ENCODE peak calls at places on chromosomes 13 and 19, in seven cellular contexts. Y is K562, E is SK-N-SH, S is GM12892, R is GM12878, G is H1, N is HepG2. F is an unnamed sample.

GRCh38 chr13:23637813-23638212 is 67.6 kb downstream of the TNFRSF19 start:
- DNase-seq in Y (no peak), E (no peak), S (no peak), R (no peak), G (no peak), N (no peak), F (no peak)

GRCh38 chr19:33426621-33427475 is 53.3 kb downstream of the CEBPG start:
- DNase-seq in Y (no peak), E (no peak), S (no peak), R (no peak), G (no peak), N (no peak), F (no peak)

GRCh38 chr19:28940751-28941500 is 272.0 kb downstream of the UQCRFS1 start:
- DNase-seq in Y (no peak), E (no peak), S (no peak), R (no peak), G (no peak), N (no peak), F (no peak)

GRCh38 chr13:23160241-23161175 is 20.3 kb upstream of the SGCG start:
- DNase-seq in Y (no peak), E (no peak), S (no peak), R (no peak), G (peak), N (no peak), F (peak)

GRCh38 chr13:83906240-83906820 is 24.1 kb upstream of the SLITRK1 start:
- DNase-seq in Y (no peak), E (no peak), S (no peak), R (no peak), G (no peak), N (no peak), F (no peak)

GRCh38 chr19:29753190-29753933 is 38.3 kb upstream of the C19orf12 start:
- DNase-seq in Y (peak), E (no peak), S (no peak), R (no peak), G (no peak), N (no peak), F (no peak)

GRCh38 chr19:10408511-10409291 is 5.4 kb upstream of the CDC37 start:
- DNase-seq in Y (no peak), E (peak), S (no peak), R (no peak), G (no peak), N (no peak), F (no peak)

GRCh38 chr13:109945206-109945960 is 159.0 kb upstream of the IRS2 start:
- DNase-seq in Y (no peak), E (no peak), S (no peak), R (no peak), G (no peak), N (no peak), F (no peak)

GRCh38 chr13:71260246-71260645 is 606.8 kb downstream of the DACH1 start:
- DNase-seq in Y (no peak), E (no peak), S (no peak), R (no peak), G (no peak), N (no peak), F (no peak)

GRCh38 chr19:43784981-43785808 is 4.4 kb upstream of the KCNN4 start:
- DNase-seq in Y (peak), E (peak), S (no peak), R (no peak), G (peak), N (peak), F (no peak)

GRCh38 chr13:58994077-58994476 is 1169.7 kb downstream of the DIAPH3 start:
- DNase-seq in Y (no peak), E (peak), S (no peak), R (no peak), G (no peak), N (no peak), F (no peak)

GRCh38 chr19:53333071-53333465 is 481 bp upstream of the ZNF845 start:
- DNase-seq in Y (peak), E (peak), S (no peak), R (no peak), G (no peak), N (no peak), F (no peak)

GRCh38 chr19:6250909-6251308 is 28.9 kb downstream of the MLLT1 start:
- DNase-seq in Y (no peak), E (no peak), S (no peak), R (no peak), G (no peak), N (no peak), F (no peak)

GRCh38 chr19:14479985-14480694 is 5.0 kb upstream of the PTGER1 start:
- DNase-seq in Y (peak), E (peak), S (peak), R (no peak), G (peak), N (no peak), F (peak)

GRCh38 chr19:42465827-42466280 is 23.1 kb upstream of the CXCL17 start:
- DNase-seq in Y (no peak), E (no peak), S (peak), R (peak), G (no peak), N (no peak), F (peak)

GRCh38 chr19:1105217-1105872 is 1.6 kb downstream of the GPX4 start:
- DNase-seq in Y (no peak), E (no peak), S (no peak), R (no peak), G (no peak), N (no peak), F (no peak)

GRCh38 chr13:31054632-31055031 is 107.1 kb downstream of the HSPH1 start:
- DNase-seq in Y (no peak), E (no peak), S (no peak), R (no peak), G (no peak), N (no peak), F (no peak)

GRCh38 chr19:2080336-2080988 is 15.7 kb downstream of the MOB3A start:
- DNase-seq in Y (no peak), E (peak), S (no peak), R (no peak), G (no peak), N (no peak), F (no peak)

GRCh38 chr13:110797230-110797877 is 83.9 kb downstream of the ING1 start:
- DNase-seq in Y (no peak), E (no peak), S (no peak), R (no peak), G (no peak), N (no peak), F (no peak)

GRCh38 chr13:92657565-92657964 is 569.0 kb upstream of the GPC6 start:
- DNase-seq in Y (no peak), E (no peak), S (no peak), R (no peak), G (no peak), N (no peak), F (no peak)

GRCh38 chr19:36140289-36141038 is 598 bp downstream of the CAPNS1 start:
- DNase-seq in Y (peak), E (peak), S (peak), R (no peak), G (peak), N (peak), F (peak)

GRCh38 chr19:590396-590745 is 690 bp downstream of the HCN2 start:
- DNase-seq in Y (peak), E (peak), S (no peak), R (no peak), G (no peak), N (no peak), F (no peak)

GRCh38 chr13:95956589-95957148 is 96.5 kb downstream of the UGGT2 start:
- DNase-seq in Y (peak), E (no peak), S (no peak), R (peak), G (no peak), N (no peak), F (no peak)

GRCh38 chr19:3343619-3344502 is 22.5 kb upstream of the NFIC start:
- DNase-seq in Y (peak), E (peak), S (peak), R (no peak), G (no peak), N (peak), F (peak)
- TF ChIP-seq TAF1 in Y (no peak), E (no peak), S (no peak), R (no peak), G (no peak), N (no peak), F (no peak)

GRCh38 chr13:46698015-46698414 is 98.9 kb downstream of the ESD start:
- DNase-seq in Y (no peak), E (no peak), S (no peak), R (no peak), G (no peak), N (no peak), F (no peak)
- TF ChIP-seq POLR2AphosphoS5 in Y (no peak), E (no peak), S (no peak), R (no peak), G (no peak), N (no peak), F (no peak)

DNA sequence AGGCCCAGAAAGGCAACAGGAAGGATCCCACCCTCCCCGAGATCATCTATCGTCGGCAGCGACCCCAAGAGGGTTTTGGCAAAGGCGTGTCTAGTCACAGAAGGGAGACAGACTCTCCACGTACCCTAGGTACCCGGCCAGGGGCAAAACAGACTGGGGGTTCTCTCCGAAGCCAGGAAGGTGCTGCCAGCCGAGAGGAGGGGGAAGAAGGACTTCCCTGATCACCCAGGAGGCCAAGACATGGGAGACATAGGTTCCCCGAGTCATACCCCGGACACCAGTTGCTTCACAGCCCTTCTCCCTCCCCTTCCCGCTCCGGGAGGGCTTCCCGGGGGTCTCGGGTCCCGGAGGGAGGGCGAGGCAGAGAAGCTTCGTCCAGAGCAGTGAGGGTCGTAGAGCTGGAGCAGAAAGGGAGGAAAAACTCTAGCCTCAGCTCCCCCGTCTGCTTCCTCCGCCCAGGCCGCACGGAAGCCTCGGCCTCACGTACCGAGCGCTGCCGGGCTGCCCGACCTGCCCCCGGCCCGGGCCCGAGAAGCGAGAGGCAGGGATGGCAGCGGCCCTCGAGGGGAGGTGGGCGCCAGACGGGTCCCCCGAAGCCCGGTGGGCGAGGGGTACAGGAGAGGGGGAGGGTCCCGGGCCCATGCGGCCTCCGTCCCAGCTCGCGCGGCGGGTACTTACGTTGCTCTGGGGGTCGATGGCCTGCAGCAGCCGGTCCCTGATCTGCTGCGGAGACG is 643 bp downstream of the MED26 start:
- DNase-seq in Y (peak), E (peak), S (no peak), R (no peak), G (no peak), N (peak), F (no peak)
- TF ChIP-seq TAF1 in Y (peak), E (no peak), S (peak), R (peak), G (no peak), N (peak), F (no peak)

GRCh38 chr19:55279773-55280643 is at the start of gene HSPBP1:
- DNase-seq in Y (peak), E (peak), S (peak), R (peak), G (peak), N (peak), F (peak)
- TF ChIP-seq POLR2AphosphoS5 in Y (no peak), E (peak), S (peak), R (peak), G (peak), N (peak), F (peak)

GRCh38 chr19:46617566-46618079 is 7.3 kb downstream of the PTGIR start:
- DNase-seq in Y (no peak), E (no peak), S (no peak), R (no peak), G (no peak), N (no peak), F (no peak)

GRCh38 chr19:46618670-46619231 is 6.1 kb downstream of the PTGIR start:
- DNase-seq in Y (peak), E (peak), S (no peak), R (peak), G (no peak), N (no peak), F (no peak)

GRCh38 chr19:46615966-46616365 is 8.9 kb downstream of the PTGIR start:
- DNase-seq in Y (no peak), E (no peak), S (no peak), R (no peak), G (no peak), N (no peak), F (no peak)

GRCh38 chr19:46614114-46614701 is 10.7 kb downstream of the PTGIR start:
- DNase-seq in Y (peak), E (peak), S (no peak), R (no peak), G (peak), N (peak), F (peak)

GRCh38 chr19:46616631-46617322 is 8.1 kb downstream of the PTGIR start:
- DNase-seq in Y (peak), E (peak), S (no peak), R (no peak), G (peak), N (peak), F (no peak)
- TF ChIP-seq TAF1 in Y (no peak), E (no peak), S (no peak), R (no peak), G (no peak), N (no peak), F (no peak)

GRCh38 chr13:96994030-96994848 is at the start of gene OXGR1:
- DNase-seq in Y (peak), E (peak), S (no peak), R (no peak), G (peak), N (no peak), F (no peak)
- TF ChIP-seq POLR2AphosphoS5 in Y (no peak), E (no peak), S (no peak), R (no peak), G (no peak), N (no peak), F (no peak)

GRCh38 chr19:17522988-17523872 is 11.8 kb downstream of the PGLS start:
- DNase-seq in Y (no peak), E (no peak), S (peak), R (peak), G (no peak), N (no peak), F (peak)
- TF ChIP-seq TAF1 in Y (no peak), E (no peak), S (peak), R (peak), G (no peak), N (no peak), F (peak)

GRCh38 chr19:5228490-5228889 is 112.1 kb downstream of the PTPRS start:
- DNase-seq in Y (no peak), E (no peak), S (no peak), R (no peak), G (no peak), N (no peak), F (no peak)

GRCh38 chr19:5222821-5223321 is 117.7 kb downstream of the PTPRS start:
- DNase-seq in Y (no peak), E (no peak), S (no peak), R (no peak), G (no peak), N (no peak), F (no peak)

GRCh38 chr19:5228932-5229777 is 111.5 kb downstream of the PTPRS start:
- DNase-seq in Y (peak), E (no peak), S (no peak), R (no peak), G (no peak), N (no peak), F (no peak)

GRCh38 chr19:5224480-5224879 is 116.1 kb downstream of the PTPRS start:
- DNase-seq in Y (no peak), E (no peak), S (no peak), R (no peak), G (no peak), N (no peak), F (no peak)

DNA sequence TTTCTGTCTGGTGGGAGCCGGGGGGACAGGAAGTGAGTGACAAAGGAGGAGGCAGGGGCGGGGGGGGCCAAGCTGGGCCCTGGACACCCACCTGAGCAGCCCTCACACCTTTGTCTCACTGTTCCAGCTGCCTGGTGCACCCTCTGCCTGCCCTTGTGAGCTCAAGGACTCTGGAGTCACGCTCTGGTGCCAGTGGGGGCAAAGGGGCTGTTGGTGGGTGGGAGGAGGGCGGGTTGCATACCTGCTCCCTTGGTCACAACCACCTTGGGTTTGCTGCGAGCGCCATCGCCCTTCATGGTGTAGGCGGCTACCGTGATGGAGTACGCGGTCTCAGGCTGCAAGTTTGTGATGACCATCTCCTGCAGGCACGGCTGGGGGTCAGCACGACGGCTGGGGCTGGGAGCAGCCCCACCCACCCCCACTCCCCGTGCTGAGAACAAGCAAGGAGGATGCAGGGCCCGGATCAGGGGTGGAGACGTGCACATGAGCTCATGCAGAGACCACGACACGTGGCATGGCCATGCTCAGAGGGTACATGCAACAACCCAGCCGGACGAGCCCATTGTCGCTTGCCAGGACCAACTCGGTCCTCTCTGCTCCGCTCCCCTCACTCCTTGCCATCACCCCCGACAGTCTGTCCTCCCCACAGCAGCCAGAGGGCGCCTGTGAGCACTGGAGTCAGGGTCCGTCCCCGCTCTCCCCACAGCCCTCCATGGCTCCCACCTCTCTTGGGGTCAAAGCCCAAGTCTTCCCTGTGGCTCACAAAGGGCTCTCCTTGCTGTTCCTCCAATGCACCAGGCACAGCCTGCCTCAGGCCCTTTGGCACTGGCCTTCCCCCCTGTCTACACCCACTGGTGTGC is 114.9 kb downstream of the PTPRS start:
- DNase-seq in Y (peak), E (peak), S (no peak), R (no peak), G (peak), N (peak), F (no peak)
- TF ChIP-seq POLR2AphosphoS5 in Y (no peak), E (no peak), S (no peak), R (no peak), G (no peak), N (no peak), F (no peak)

GRCh38 chr19:18765224-18765623 is 25.9 kb downstream of the COMP start:
- DNase-seq in Y (no peak), E (no peak), S (no peak), R (no peak), G (no peak), N (no peak), F (no peak)
- TF ChIP-seq TAF1 in Y (no peak), E (no peak), S (no peak), R (no peak), G (no peak), N (no peak), F (no peak)

DNA sequence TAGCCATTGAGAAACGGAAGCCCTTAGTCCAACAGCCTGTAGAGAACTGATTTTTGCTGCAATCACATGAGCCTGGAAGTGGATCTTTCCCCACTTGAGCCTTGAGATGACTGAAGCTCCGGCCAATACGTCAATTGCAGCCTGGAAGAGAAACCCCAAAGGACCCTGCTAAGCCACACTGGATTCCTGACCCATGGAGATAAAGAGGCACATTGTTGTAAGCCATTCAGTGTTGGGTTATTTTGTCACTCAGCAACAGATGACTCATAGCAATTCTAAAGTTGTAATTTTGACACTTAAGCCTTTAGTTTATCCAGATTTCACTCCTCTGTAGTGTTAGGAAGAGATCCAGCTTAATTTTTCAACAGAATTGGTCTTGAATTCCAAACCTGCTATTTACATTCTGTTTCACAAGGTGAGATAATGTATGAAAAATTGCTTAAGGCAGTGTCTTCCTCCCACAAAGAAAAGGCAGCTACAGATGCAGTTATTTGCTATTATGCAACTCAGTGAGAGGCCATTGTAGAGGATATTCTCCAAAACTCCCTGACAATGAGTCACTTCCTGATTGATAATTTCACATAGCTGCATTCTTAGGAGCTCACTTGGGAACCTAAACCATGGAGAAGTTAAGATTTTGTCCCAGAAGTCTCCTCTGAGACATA is 59.4 kb upstream of the TSHZ3 start:
- DNase-seq in Y (peak), E (no peak), S (no peak), R (no peak), G (no peak), N (no peak), F (no peak)
- TF ChIP-seq POLR2AphosphoS5 in Y (no peak), E (no peak), S (no peak), R (no peak), G (no peak), N (no peak), F (no peak)